ENCODE peak calls at places on chromosomes 7 and 10, in nine cellular contexts. D is iris pigment epithelial cell; U is keratinocyte; V is M059J; Q is NCI-H1694 treated with DMSO at 0.1 percent for 48 hours; E is iPS DF 19.7; J is lung; M is astrocyte; Y is activated CD4-positive, alpha-beta T cell treated with anti-CD3 and anti-CD28 coated beads for 1 hour. X is an unnamed sample.
A peak's percentile ranks its signal among the peaks of the same experiment; 100 is the strongest.

GRCh38 chr10:97571622-97572021 is 957 bp upstream of the ANKRD2 start:
- DNase-seq in D (no peak), U (peak; percentile 97), V (no peak), Q (no peak), E (no peak), J (no peak), M (no peak), Y (no peak), X (no peak)

GRCh38 chr10:24938076-24938475 is 14.3 kb downstream of the PRTFDC1 start:
- DNase-seq in D (no peak), U (no peak), V (no peak), Q (no peak), E (no peak), J (no peak), M (no peak), Y (no peak), X (no peak)

GRCh38 chr10:1331560-1331959 is 275.4 kb downstream of the WDR37 start:
- DNase-seq in D (no peak), U (no peak), V (no peak), Q (no peak), E (no peak), J (no peak), M (no peak), Y (no peak), X (no peak)

GRCh38 chr10:117653170-117653515 is 110.6 kb downstream of the EMX2 start:
- DNase-seq in D (peak; percentile 97), U (peak; percentile 69), V (peak; percentile 90), Q (no peak), E (no peak), J (no peak), M (peak; percentile 93), Y (no peak), X (no peak)

GRCh38 chr10:17199351-17199804 is 2.1 kb downstream of the TRDMT1 start:
- DNase-seq in D (peak; percentile 71), U (no peak), V (peak; percentile 64), Q (no peak), E (no peak), J (no peak), M (peak; percentile 60), Y (no peak), X (no peak)

GRCh38 chr10:102040305-102040704 is 15.7 kb downstream of the ARMH3 start:
- DNase-seq in D (no peak), U (no peak), V (no peak), Q (no peak), E (no peak), J (no peak), M (no peak), Y (no peak), X (no peak)

GRCh38 chr7:130912910-130913720 is 179.1 kb upstream of the KLF14 start:
- DNase-seq in D (peak; percentile 99), U (peak; percentile 92), V (peak; percentile 99), Q (no peak), E (no peak), J (peak; percentile 70), M (peak; percentile 98), Y (peak; percentile 65), X (peak; percentile 67)

GRCh38 chr7:37287093-37287492 is 161.6 kb downstream of the ELMO1 start:
- DNase-seq in D (no peak), U (no peak), V (peak; percentile 39), Q (no peak), E (no peak), J (no peak), M (no peak), Y (no peak), X (no peak)

GRCh38 chr10:31678139-31678536 is 250.5 kb downstream of the ARHGAP12 start:
- DNase-seq in D (no peak), U (no peak), V (no peak), Q (no peak), E (no peak), J (no peak), M (no peak), Y (no peak), X (no peak)

GRCh38 chr10:33115720-33116119 is 157.7 kb upstream of the ITGB1 start:
- DNase-seq in D (peak; percentile 85), U (no peak), V (peak; percentile 32), Q (no peak), E (no peak), J (no peak), M (peak; percentile 78), Y (no peak), X (no peak)

GRCh38 chr10:49631975-49632374 is 18.1 kb downstream of the CHAT start:
- DNase-seq in D (no peak), U (no peak), V (no peak), Q (no peak), E (no peak), J (no peak), M (no peak), Y (no peak), X (no peak)

X was measured in memory B cell.